ENCODE peak calls at places on chromosomes 12 and 14, in five cellular contexts. F, G, E, U and J are unnamed samples.

GRCh38 chr12:122437656-122438121 is 15.2 kb upstream of the CLIP1 start:
- DNase-seq in F (no peak), G (peak), E (no peak), U (no peak), J (peak)

GRCh38 chr12:109639473-109639872 is 65.9 kb downstream of the MVK start:
- DNase-seq in F (no peak), G (no peak), E (no peak), U (no peak), J (no peak)

GRCh38 chr12:94941440-94941862 is 62.0 kb downstream of the NDUFA12 start:
- DNase-seq in F (no peak), G (peak), E (no peak), U (peak), J (peak)

GRCh38 chr14:79920180-79920579 is 291.1 kb downstream of the DIO2 start:
- DNase-seq in F (no peak), G (no peak), E (no peak), U (no peak), J (no peak)

GRCh38 chr12:95634622-95635621 is 83.6 kb upstream of the USP44 start:
- DNase-seq in F (no peak), G (peak), E (no peak), U (peak), J (no peak)

GRCh38 chr14:102097441-102098135 is 10.7 kb upstream of the HSP90AA1 start:
- DNase-seq in F (no peak), G (peak), E (no peak), U (peak), J (no peak)

GRCh38 chr12:24919346-24920001 is 29.4 kb downstream of the BCAT1 start:
- DNase-seq in F (no peak), G (no peak), E (no peak), U (no peak), J (no peak)

GRCh38 chr12:11581179-11581755 is 68.2 kb upstream of the ETV6 start:
- DNase-seq in F (peak), G (peak), E (peak), U (peak), J (peak)

GRCh38 chr14:77203611-77204456 is 22.2 kb downstream of the TMEM63C start:
- DNase-seq in F (no peak), G (no peak), E (no peak), U (peak), J (no peak)

GRCh38 chr14:78758333-78758732 is 588.2 kb downstream of the NRXN3 start:
- DNase-seq in F (peak), G (peak), E (peak), U (peak), J (peak)

GRCh38 chr14:75757644-75758402 is 96.8 kb downstream of the TTLL5 start:
- DNase-seq in F (no peak), G (no peak), E (no peak), U (no peak), J (no peak)

GRCh38 chr12:106446429-106447092 is 89.0 kb downstream of the POLR3B start:
- DNase-seq in F (no peak), G (no peak), E (no peak), U (no peak), J (no peak)

GRCh38 chr14:61285364-61285763 is 4.2 kb upstream of the TMEM30B start:
- DNase-seq in F (no peak), G (peak), E (no peak), U (no peak), J (peak)

GRCh38 chr12:124520258-124520657 is 47.2 kb downstream of the NCOR2 start:
- DNase-seq in F (no peak), G (peak), E (no peak), U (no peak), J (peak)

GRCh38 chr12:51392556-51393237 is 1.5 kb upstream of the GALNT6 start:
- DNase-seq in F (peak), G (no peak), E (no peak), U (peak), J (peak)

GRCh38 chr12:105805730-105806390 is 332.9 kb downstream of the NUAK1 start:
- DNase-seq in F (no peak), G (peak), E (no peak), U (no peak), J (no peak)

GRCh38 chr12:85733984-85734383 is 102.2 kb downstream of the RASSF9 start:
- DNase-seq in F (no peak), G (no peak), E (no peak), U (no peak), J (peak)

GRCh38 chr12:70048521-70049245 is 194.6 kb upstream of the CNOT2 start:
- DNase-seq in F (peak), G (no peak), E (peak), U (peak), J (no peak)

GRCh38 chr12:15005064-15005463 is 32.2 kb downstream of the PDE6H start:
- DNase-seq in F (no peak), G (no peak), E (no peak), U (no peak), J (no peak)

GRCh38 chr12:30965613-30965985 is 39.1 kb downstream of the TSPAN11 start:
- DNase-seq in F (no peak), G (peak), E (no peak), U (no peak), J (no peak)

GRCh38 chr14:105900398-105901160 is 374.2 kb downstream of the TMEM121 start:
- DNase-seq in F (no peak), G (no peak), E (no peak), U (no peak), J (no peak)

GRCh38 chr12:23895792-23896218 is 53.7 kb downstream of the SOX5 start:
- DNase-seq in F (no peak), G (no peak), E (no peak), U (no peak), J (no peak)

GRCh38 chr12:126051611-126052107 is 986.4 kb downstream of the AACS start:
- DNase-seq in F (no peak), G (peak), E (no peak), U (no peak), J (peak)

GRCh38 chr12:2944401-2945047 is 14.7 kb upstream of the TEAD4 start:
- DNase-seq in F (peak), G (peak), E (peak), U (peak), J (peak)

GRCh38 chr12:82567688-82568087 is 119.0 kb upstream of the TMTC2 start:
- DNase-seq in F (no peak), G (no peak), E (no peak), U (no peak), J (no peak)

GRCh38 chr12:115323223-115323905 is 639.4 kb upstream of the TBX3 start:
- DNase-seq in F (no peak), G (peak), E (no peak), U (no peak), J (peak)

GRCh38 chr12:49967042-49967776 is 5.5 kb downstream of the AQP5 start:
- DNase-seq in F (peak), G (peak), E (peak), U (peak), J (peak)

GRCh38 chr12:10557329-10557728 is 51.6 kb downstream of the EIF2S3B start:
- DNase-seq in F (no peak), G (no peak), E (peak), U (no peak), J (no peak)

GRCh38 chr14:26598672-26599131 is 869 bp upstream of the NOVA1 start:
- DNase-seq in F (no peak), G (no peak), E (no peak), U (no peak), J (no peak)

GRCh38 chr12:6450869-6451347 is 934 bp upstream of the TAPBPL start:
- DNase-seq in F (no peak), G (no peak), E (no peak), U (peak), J (no peak)

GRCh38 chr12:106113446-106114083 is 25.2 kb downstream of the NUAK1 start:
- DNase-seq in F (peak), G (no peak), E (no peak), U (no peak), J (peak)

GRCh38 chr12:110245278-110245868 is 35.7 kb upstream of the ATP2A2 start:
- DNase-seq in F (peak), G (peak), E (peak), U (no peak), J (peak)

DNA sequence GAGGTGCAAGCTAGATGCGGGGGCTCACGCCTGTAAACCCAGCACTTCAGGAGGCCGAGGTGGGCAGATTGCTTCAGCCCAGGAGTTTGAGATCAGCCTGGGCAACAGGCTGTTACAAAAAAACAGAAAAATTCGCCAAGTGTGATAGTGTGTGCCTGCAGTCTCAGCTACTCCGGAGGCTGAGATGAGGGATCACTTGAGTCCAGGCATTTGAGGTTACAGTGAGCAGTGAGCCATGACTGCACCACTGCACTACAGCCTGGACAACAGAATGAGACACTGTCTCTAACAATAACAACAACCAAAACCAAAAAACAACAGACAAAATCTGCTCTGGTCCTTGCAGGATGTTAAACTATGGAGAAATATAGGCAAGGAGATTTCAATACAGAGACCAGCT is 13.9 kb downstream of the BTBD7 start:
- DNase-seq in F (no peak), G (no peak), E (no peak), U (no peak), J (peak)
- TF ChIP-seq EZH2phosphoT487 in F (no peak), G (no peak), E (no peak), U (no peak), J (no peak)

GRCh38 chr12:92558241-92558773 is 144.5 kb upstream of the PLEKHG7 start:
- DNase-seq in F (no peak), G (no peak), E (no peak), U (no peak), J (no peak)

GRCh38 chr12:92556622-92557421 is 146.0 kb upstream of the PLEKHG7 start:
- DNase-seq in F (no peak), G (no peak), E (no peak), U (no peak), J (no peak)

GRCh38 chr12:92556141-92556540 is 146.6 kb upstream of the PLEKHG7 start:
- DNase-seq in F (peak), G (no peak), E (peak), U (no peak), J (no peak)

GRCh38 chr12:92558806-92559205 is 144.0 kb upstream of the PLEKHG7 start:
- DNase-seq in F (no peak), G (no peak), E (no peak), U (no peak), J (peak)

DNA sequence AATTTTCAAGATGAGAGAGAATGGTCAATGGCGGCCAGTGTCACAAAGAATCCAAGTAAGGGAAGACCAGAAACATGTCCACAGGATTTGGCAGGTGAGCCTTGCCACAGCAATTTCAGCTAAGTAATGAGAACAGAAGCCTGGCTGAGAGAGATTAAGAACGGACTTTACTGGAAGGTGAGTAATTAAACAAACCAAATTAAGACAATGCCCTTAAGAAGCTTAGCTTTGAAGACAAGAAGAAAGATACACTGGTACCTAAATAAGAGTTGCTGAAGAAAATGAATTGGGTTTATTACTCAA is 145.4 kb upstream of the PLEKHG7 start:
- DNase-seq in F (no peak), G (no peak), E (no peak), U (no peak), J (no peak)
- H3K27ac ChIP-seq in F (no peak), G (no peak), E (no peak), U (no peak), J (no peak)

GRCh38 chr14:104563191-104563741 is 16.3 kb upstream of the C14orf180 start:
- DNase-seq in F (no peak), G (no peak), E (no peak), U (no peak), J (no peak)
- TF ChIP-seq EZH2phosphoT487 in F (no peak), G (no peak), E (no peak), U (no peak), J (no peak)

DNA sequence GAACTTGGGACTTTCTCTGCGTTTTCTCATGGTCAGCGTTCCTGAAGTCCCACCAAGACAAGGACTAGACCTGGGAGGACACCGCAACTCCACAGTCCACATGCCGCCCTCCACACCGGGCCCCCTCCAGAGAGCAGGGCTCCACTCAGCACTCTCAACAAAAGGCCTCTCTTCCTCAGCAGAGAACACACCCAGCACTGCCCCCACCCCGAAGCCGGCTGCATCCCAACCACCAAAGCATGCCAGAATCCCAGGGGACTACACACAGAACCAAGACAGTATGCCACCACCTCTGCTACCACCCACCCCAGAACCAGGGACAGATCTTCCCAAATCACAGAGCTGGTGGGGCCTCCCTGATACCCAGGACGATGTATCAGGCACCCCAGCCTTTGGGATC is 88.3 kb downstream of the BCL11B start:
- DNase-seq in F (no peak), G (no peak), E (no peak), U (no peak), J (no peak)
- H3K27ac ChIP-seq in F (no peak), G (no peak), E (no peak), U (no peak), J (no peak)